ENCODE peak calls at places on chromosomes 6 and 20, in five cellular contexts. L, V, Q, W and E are unnamed samples.

GRCh38 chr20:14566505-14566904 is 229.1 kb upstream of the FLRT3 start:
- DNase-seq in L (no peak), V (no peak), Q (no peak), W (no peak), E (no peak)

GRCh38 chr6:157514659-157515496 is 133.9 kb downstream of the ZDHHC14 start:
- DNase-seq in L (no peak), V (no peak), Q (peak), W (peak), E (peak)

GRCh38 chr6:3991941-3992340 is 87.0 kb downstream of the FAM217A start:
- DNase-seq in L (no peak), V (no peak), Q (no peak), W (no peak), E (no peak)

GRCh38 chr6:3340358-3340798 is 81.6 kb downstream of the PSMG4 start:
- DNase-seq in L (no peak), V (no peak), Q (no peak), W (no peak), E (no peak)

GRCh38 chr6:303948-304558 is 11.8 kb downstream of the DUSP22 start:
- DNase-seq in L (no peak), V (peak), Q (no peak), W (no peak), E (no peak)

GRCh38 chr6:142811923-142812322 is 133.1 kb downstream of the HIVEP2 start:
- DNase-seq in L (no peak), V (no peak), Q (no peak), W (no peak), E (no peak)

GRCh38 chr20:38343798-38344701 is 2.2 kb upstream of the LBP start:
- DNase-seq in L (no peak), V (no peak), Q (no peak), W (no peak), E (no peak)

GRCh38 chr6:31158140-31158862 is at the start of gene TCF19:
- DNase-seq in L (peak), V (peak), Q (peak), W (peak), E (peak)

GRCh38 chr6:81753709-81754678 is 1.5 kb upstream of the TENT5A start:
- DNase-seq in L (no peak), V (peak), Q (peak), W (peak), E (peak)

GRCh38 chr20:34112600-34113061 is 588 bp upstream of the EIF2S2 start:
- DNase-seq in L (no peak), V (peak), Q (no peak), W (peak), E (peak)

GRCh38 chr20:53899351-53900167 is 170.8 kb downstream of the BCAS1 start:
- DNase-seq in L (peak), V (no peak), Q (peak), W (peak), E (no peak)

GRCh38 chr6:36956111-36956820 is 1.7 kb downstream of the PI16 start:
- DNase-seq in L (no peak), V (peak), Q (no peak), W (no peak), E (no peak)

GRCh38 chr6:3273707-3274521 is 15.2 kb downstream of the PSMG4 start:
- DNase-seq in L (no peak), V (no peak), Q (no peak), W (no peak), E (no peak)

GRCh38 chr20:34299925-34300806 is 3.0 kb downstream of the AHCY start:
- DNase-seq in L (no peak), V (no peak), Q (no peak), W (no peak), E (peak)

GRCh38 chr20:417801-418342 is 9.8 kb downstream of the RBCK1 start:
- DNase-seq in L (no peak), V (no peak), Q (no peak), W (no peak), E (no peak)

GRCh38 chr20:1484438-1485120 is 6.6 kb downstream of the SIRPB2 start:
- DNase-seq in L (no peak), V (no peak), Q (no peak), W (no peak), E (no peak)

GRCh38 chr6:162626869-162627268 is 100.7 kb downstream of the PRKN start:
- DNase-seq in L (no peak), V (no peak), Q (no peak), W (no peak), E (no peak)

GRCh38 chr6:41306187-41306854 is 19.8 kb upstream of the TREM1 start:
- DNase-seq in L (no peak), V (peak), Q (peak), W (peak), E (peak)

GRCh38 chr6:137878810-137879285 is 11.8 kb downstream of the TNFAIP3 start:
- DNase-seq in L (no peak), V (peak), Q (no peak), W (no peak), E (no peak)

GRCh38 chr6:155310596-155310995 is 3.7 kb downstream of the TFB1M start:
- DNase-seq in L (no peak), V (no peak), Q (no peak), W (no peak), E (no peak)

GRCh38 chr6:137973201-137973600 is 106.1 kb downstream of the TNFAIP3 start:
- DNase-seq in L (no peak), V (no peak), Q (no peak), W (no peak), E (no peak)

GRCh38 chr6:162249907-162250642 is 477.5 kb downstream of the PRKN start:
- DNase-seq in L (no peak), V (no peak), Q (no peak), W (no peak), E (peak)

GRCh38 chr6:35500782-35501181 is 3.9 kb upstream of the TEAD3 start:
- DNase-seq in L (no peak), V (no peak), Q (no peak), W (no peak), E (peak)

GRCh38 chr6:138115877-138116660 is 8.8 kb upstream of the PERP start:
- DNase-seq in L (peak), V (peak), Q (peak), W (peak), E (peak)

GRCh38 chr6:152596706-152597105 is 40.5 kb downstream of the SYNE1 start:
- DNase-seq in L (no peak), V (no peak), Q (no peak), W (no peak), E (no peak)

GRCh38 chr20:33694666-33695065 is 8.5 kb upstream of the E2F1 start:
- DNase-seq in L (no peak), V (no peak), Q (no peak), W (no peak), E (no peak)

GRCh38 chr6:1917628-1918371 is 308.1 kb downstream of the FOXC1 start:
- DNase-seq in L (no peak), V (no peak), Q (no peak), W (peak), E (peak)

GRCh38 chr6:134352786-134353480 is 35.0 kb upstream of the SGK1 start:
- DNase-seq in L (no peak), V (no peak), Q (no peak), W (no peak), E (no peak)

GRCh38 chr6:108497883-108498282 is 62.8 kb upstream of the FOXO3 start:
- DNase-seq in L (no peak), V (peak), Q (peak), W (peak), E (peak)

GRCh38 chr20:58433029-58433657 is 44.1 kb downstream of the VAPB start:
- DNase-seq in L (no peak), V (no peak), Q (no peak), W (no peak), E (no peak)

GRCh38 chr20:39676236-39676635 is 714.1 kb downstream of the DHX35 start:
- DNase-seq in L (no peak), V (no peak), Q (no peak), W (no peak), E (no peak)

GRCh38 chr20:53621482-53622246 is 28.0 kb upstream of the ZNF217 start:
- DNase-seq in L (peak), V (no peak), Q (peak), W (peak), E (peak)

GRCh38 chr6:32177788-32178546 is at the start of gene RNF5:
- DNase-seq in L (peak), V (peak), Q (peak), W (peak), E (peak)

GRCh38 chr6:32177182-32177787 is 920 bp upstream of the RNF5 start:
- DNase-seq in L (no peak), V (peak), Q (peak), W (no peak), E (no peak)

GRCh38 chr6:32175322-32175710 is 568 bp downstream of the AGPAT1 start:
- DNase-seq in L (no peak), V (no peak), Q (no peak), W (no peak), E (no peak)

GRCh38 chr6:32175711-32176475 is at the start of gene AGPAT1:
- DNase-seq in L (peak), V (peak), Q (peak), W (peak), E (peak)

DNA sequence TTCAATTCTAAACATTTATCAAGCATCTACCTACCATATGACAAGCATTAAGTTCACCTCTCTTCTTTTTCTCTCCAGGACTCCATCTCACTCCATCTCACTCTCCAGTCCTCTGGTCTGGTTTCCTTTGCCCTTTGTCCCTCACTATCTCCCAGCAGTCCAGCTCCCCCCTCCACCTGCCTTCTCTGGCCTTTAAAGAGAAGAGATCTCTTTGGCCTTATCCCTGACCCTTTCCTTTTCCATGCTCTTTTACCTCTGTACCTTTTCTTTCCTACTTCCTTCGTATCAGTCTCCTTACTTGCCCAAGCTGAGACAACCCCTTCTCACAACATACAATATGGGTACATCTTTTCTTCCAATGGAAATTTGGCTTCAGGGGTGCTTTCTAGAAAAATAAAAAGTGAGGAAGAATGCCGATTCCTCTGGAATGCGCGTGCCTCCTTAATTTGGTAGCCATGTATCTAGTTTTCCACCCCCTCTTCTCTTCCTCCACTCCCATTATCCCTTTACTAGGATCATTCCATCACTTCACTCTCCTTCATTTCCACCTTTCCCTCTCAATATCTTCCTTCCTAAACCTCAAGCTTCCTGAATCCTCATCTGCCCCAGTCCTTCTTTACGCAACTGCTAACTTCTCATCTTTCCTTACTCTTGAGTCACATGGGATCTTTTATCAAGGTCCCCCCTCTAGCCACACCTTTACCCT is 745 bp upstream of the AGPAT1 start:
- DNase-seq in L (no peak), V (no peak), Q (peak), W (no peak), E (no peak)
- TF ChIP-seq ESRRA in L (no peak), V (no peak), Q (no peak), W (no peak), E (no peak)

DNA sequence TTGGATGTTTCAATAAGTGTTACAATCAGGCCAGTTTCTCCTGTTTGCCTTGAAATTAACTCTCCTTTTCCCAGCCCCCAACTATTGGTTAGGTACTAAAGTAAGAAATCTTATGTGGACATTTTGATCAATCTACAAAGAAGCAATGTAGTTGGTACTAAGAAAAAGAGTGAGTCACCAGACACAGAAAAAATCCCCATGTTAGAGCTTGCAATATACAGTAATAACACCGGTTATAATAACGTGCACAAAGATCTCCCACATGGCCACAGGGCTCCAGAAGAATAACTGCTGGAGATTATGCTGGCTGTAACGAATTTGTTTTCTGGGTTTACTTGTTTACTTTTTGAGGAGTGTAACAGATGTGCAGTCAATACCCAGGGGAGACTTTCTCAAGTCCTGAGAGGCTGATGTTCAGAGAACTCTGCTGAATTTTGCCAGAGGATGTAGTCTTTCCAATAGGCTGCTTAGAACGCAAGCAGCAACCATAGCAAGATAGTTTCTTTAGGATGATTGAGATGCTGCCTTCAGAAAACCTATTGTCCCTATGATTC is 166.2 kb upstream of the SPACA1 start:
- DNase-seq in L (no peak), V (no peak), Q (no peak), W (no peak), E (no peak)
- TF ChIP-seq ESRRA in L (no peak), V (no peak), Q (no peak), W (no peak), E (no peak)

GRCh38 chr6:141460743-141461484 is 671.8 kb upstream of the GJE1 start:
- DNase-seq in L (no peak), V (no peak), Q (no peak), W (no peak), E (no peak)

GRCh38 chr6:141467041-141467440 is 665.7 kb upstream of the GJE1 start:
- DNase-seq in L (no peak), V (no peak), Q (no peak), W (no peak), E (no peak)

GRCh38 chr6:141467881-141468280 is 664.8 kb upstream of the GJE1 start:
- DNase-seq in L (no peak), V (no peak), Q (no peak), W (no peak), E (no peak)

GRCh38 chr6:141463237-141463977 is 669.3 kb upstream of the GJE1 start:
- DNase-seq in L (no peak), V (no peak), Q (no peak), W (no peak), E (no peak)

GRCh38 chr6:141464490-141464889 is 668.2 kb upstream of the GJE1 start:
- DNase-seq in L (no peak), V (no peak), Q (no peak), W (peak), E (no peak)
- TF ChIP-seq ESRRA in L (no peak), V (no peak), Q (no peak), W (no peak), E (no peak)

GRCh38 chr6:43980004-43980795 is 147.1 kb downstream of the MRPL14 start:
- DNase-seq in L (no peak), V (no peak), Q (no peak), W (no peak), E (no peak)
- TF ChIP-seq ESRRA in L (no peak), V (no peak), Q (no peak), W (no peak), E (no peak)

GRCh38 chr20:47620808-47621805 is 119.4 kb downstream of the NCOA3 start:
- DNase-seq in L (peak), V (no peak), Q (no peak), W (no peak), E (peak)
- TF ChIP-seq ESRRA in L (no peak), V (no peak), Q (no peak), W (no peak), E (no peak)

GRCh38 chr20:32385541-32385940 is 27.4 kb downstream of the ASXL1 start:
- DNase-seq in L (no peak), V (no peak), Q (no peak), W (no peak), E (no peak)
- TF ChIP-seq ESRRA in L (no peak), V (no peak), Q (no peak), W (no peak), E (no peak)

DNA sequence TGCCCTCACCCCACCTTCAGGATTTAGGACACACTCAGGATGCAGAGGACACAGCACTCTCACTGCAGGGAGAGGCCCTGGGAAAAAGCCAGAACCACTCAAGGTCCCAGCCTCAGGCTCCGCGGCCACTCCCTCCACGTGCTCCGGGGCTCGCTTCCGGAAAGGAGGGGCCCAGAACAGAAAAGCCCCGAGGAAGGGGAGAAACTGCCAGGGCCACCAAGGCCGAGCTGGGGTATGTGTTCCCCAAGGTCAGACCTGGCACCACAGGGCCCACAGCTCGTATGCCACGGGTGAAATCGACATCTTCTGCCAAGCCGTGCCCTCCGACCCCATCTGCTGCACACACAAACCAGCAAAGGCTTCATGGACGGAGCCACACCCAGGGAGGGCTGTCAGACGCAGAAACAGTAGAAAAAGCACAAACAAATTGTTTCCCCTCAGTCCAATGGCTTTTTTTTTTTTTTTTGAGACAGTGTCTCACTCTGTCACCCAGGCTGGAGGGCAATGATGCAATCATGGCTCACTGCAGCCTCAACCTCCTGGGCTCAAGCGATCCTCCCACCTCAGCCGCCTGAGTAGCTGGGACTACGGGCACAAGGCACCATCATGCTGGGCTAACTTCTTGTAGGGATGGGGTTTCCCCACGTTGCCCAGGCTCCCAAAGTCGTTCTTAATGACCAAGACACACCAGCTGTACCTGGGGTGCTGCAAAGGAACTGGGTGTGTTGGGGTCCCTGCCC is 33.4 kb downstream of the SLC2A4RG start:
- DNase-seq in L (no peak), V (no peak), Q (no peak), W (no peak), E (no peak)
- TF ChIP-seq ESRRA in L (no peak), V (no peak), Q (no peak), W (no peak), E (no peak)

GRCh38 chr20:22579119-22579427 is 5.3 kb downstream of the FOXA2 start:
- DNase-seq in L (no peak), V (peak), Q (no peak), W (no peak), E (no peak)
- TF ChIP-seq ESRRA in L (no peak), V (no peak), Q (no peak), W (no peak), E (no peak)

GRCh38 chr20:7596541-7596940 is 343.7 kb downstream of the HAO1 start:
- DNase-seq in L (no peak), V (peak), Q (no peak), W (no peak), E (no peak)
- TF ChIP-seq ESRRA in L (no peak), V (no peak), Q (no peak), W (no peak), E (no peak)

DNA sequence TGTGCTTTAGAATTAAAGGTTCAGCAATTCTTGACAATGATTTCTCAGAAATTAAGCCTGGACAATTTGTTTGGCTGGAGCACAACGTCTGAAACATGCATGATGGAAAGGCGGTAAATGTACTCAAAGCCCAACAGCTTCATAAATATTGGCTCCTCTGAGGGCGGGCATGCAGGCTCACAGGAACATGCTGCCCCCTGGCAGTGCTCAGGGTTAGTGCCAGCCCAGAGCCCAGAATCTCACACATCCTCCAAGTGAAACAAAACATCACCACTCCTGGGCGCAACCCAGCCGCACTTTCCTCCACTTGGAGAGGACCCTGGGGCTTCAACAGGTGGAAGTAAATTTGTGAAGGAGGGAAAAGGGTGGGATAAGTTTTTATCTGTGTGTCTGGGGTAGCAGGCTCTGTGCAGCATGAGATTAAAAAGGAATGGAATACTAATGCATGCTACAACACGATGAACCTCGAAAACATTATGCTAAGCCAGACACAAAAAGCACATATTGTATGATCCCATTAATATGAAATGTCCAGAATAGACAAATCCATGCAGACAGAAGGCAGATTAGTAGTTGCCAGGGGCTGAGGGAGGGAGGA is 54.1 kb upstream of the PTPRT start:
- DNase-seq in L (no peak), V (peak), Q (no peak), W (peak), E (no peak)
- TF ChIP-seq ESRRA in L (no peak), V (no peak), Q (no peak), W (no peak), E (no peak)